ENCODE peak calls at places on chromosome 20, in four cellular contexts. One of them, this sample, is unnamed.

GRCh38 chr20:38586181-38586525 is 5.2 kb downstream of the ADIG start:
- DNase-seq in mammary epithelial cell: no peak
- DNase-seq in fibroblast of pulmonary artery: no peak
- DNase-seq in A673: no peak
- DNase-seq in this sample: no peak

GRCh38 chr20:38931984-38932383 is 5.8 kb downstream of the FAM83D start:
- DNase-seq in mammary epithelial cell: no peak
- DNase-seq in fibroblast of pulmonary artery: no peak
- DNase-seq in A673: no peak
- DNase-seq in this sample: no peak

GRCh38 chr20:61963885-61964674 is 101.6 kb downstream of the TAF4 start:
- DNase-seq in mammary epithelial cell: no peak
- DNase-seq in fibroblast of pulmonary artery: no peak
- DNase-seq in A673: no peak
- DNase-seq in this sample: no peak

GRCh38 chr20:36975085-36975829 is 23.7 kb upstream of the SAMHD1 start:
- DNase-seq in mammary epithelial cell: no peak
- DNase-seq in fibroblast of pulmonary artery: no peak
- DNase-seq in A673: no peak
- DNase-seq in this sample: no peak

GRCh38 chr20:25287631-25288290 is 39.9 kb downstream of the PYGB start:
- DNase-seq in mammary epithelial cell: no peak
- DNase-seq in fibroblast of pulmonary artery: no peak
- DNase-seq in A673: no peak
- DNase-seq in this sample: no peak

GRCh38 chr20:17762873-17763557 is 63.2 kb downstream of the BANF2 start:
- DNase-seq in mammary epithelial cell: no peak
- DNase-seq in fibroblast of pulmonary artery: no peak
- DNase-seq in A673: no peak
- DNase-seq in this sample: no peak

GRCh38 chr20:2295286-2295685 is 515 bp upstream of the TGM3 start:
- DNase-seq in mammary epithelial cell: no peak
- DNase-seq in fibroblast of pulmonary artery: no peak
- DNase-seq in A673: no peak
- DNase-seq in this sample: no peak

GRCh38 chr20:43954704-43955243 is 40.1 kb downstream of the TOX2 start:
- DNase-seq in mammary epithelial cell: no peak
- DNase-seq in fibroblast of pulmonary artery: no peak
- DNase-seq in A673: no peak
- DNase-seq in this sample: no peak

GRCh38 chr20:12404941-12405340 is 487.2 kb downstream of the BTBD3 start:
- DNase-seq in mammary epithelial cell: no peak
- DNase-seq in fibroblast of pulmonary artery: no peak
- DNase-seq in A673: no peak
- DNase-seq in this sample: no peak

GRCh38 chr20:47735412-47736400 is 49.6 kb downstream of the SULF2 start:
- DNase-seq in mammary epithelial cell: no peak
- DNase-seq in fibroblast of pulmonary artery: peak; percentile 57
- DNase-seq in A673: no peak
- DNase-seq in this sample: peak; percentile 60

GRCh38 chr20:23925789-23926525 is 46.4 kb upstream of the CST5 start:
- DNase-seq in mammary epithelial cell: no peak
- DNase-seq in fibroblast of pulmonary artery: no peak
- DNase-seq in A673: no peak
- DNase-seq in this sample: no peak

GRCh38 chr20:49219924-49220831 is 962 bp downstream of the DDX27 start:
- DNase-seq in mammary epithelial cell: no peak
- DNase-seq in fibroblast of pulmonary artery: no peak
- DNase-seq in A673: no peak
- DNase-seq in this sample: no peak

This sample was measured in cardiac fibroblast.